ENCODE peak calls at places on chromosome 9, in eight cellular contexts. One of them, this sample, is unnamed. For H3K4me1, the result is how much of the 10 kb centered on the place peaks cover.

GRCh38 chr9:1939926-1940368 is 75.2 kb upstream of the SMARCA2 start:
- DNase-seq in mammary epithelial cell: peak
- DNase-seq in IMR-90: peak
- DNase-seq in lung: no peak
- DNase-seq in upper lobe of right lung: no peak
- DNase-seq in psoas muscle: no peak
- DNase-seq in heart right ventricle: no peak
- DNase-seq in A549: peak
- DNase-seq in this sample: no peak

GRCh38 chr9:112844771-112845542 is 45.7 kb downstream of the SLC46A2 start:
- DNase-seq in mammary epithelial cell: peak
- DNase-seq in heart right ventricle: peak
- DNase-seq in IMR-90: peak
- DNase-seq in psoas muscle: peak
- DNase-seq in lung: peak
- DNase-seq in A549: peak
- DNase-seq in upper lobe of right lung: peak
- DNase-seq in this sample: peak

GRCh38 chr9:95284152-95284551 is 33.4 kb downstream of the FANCC start:
- DNase-seq in upper lobe of right lung: no peak
- DNase-seq in IMR-90: peak
- DNase-seq in lung: no peak
- DNase-seq in psoas muscle: no peak
- DNase-seq in heart right ventricle: no peak
- DNase-seq in A549: no peak
- DNase-seq in mammary epithelial cell: no peak
- DNase-seq in this sample: no peak

GRCh38 chr9:79573697-79573976 is 1.9 kb downstream of the TLE4 start:
- DNase-seq in upper lobe of right lung: no peak
- DNase-seq in mammary epithelial cell: peak
- DNase-seq in psoas muscle: no peak
- DNase-seq in lung: no peak
- DNase-seq in IMR-90: no peak
- DNase-seq in heart right ventricle: no peak
- DNase-seq in A549: no peak
- DNase-seq in this sample: no peak

GRCh38 chr9:76876098-76876497 is 29.8 kb downstream of the PRUNE2 start:
- DNase-seq in heart right ventricle: no peak
- DNase-seq in psoas muscle: no peak
- DNase-seq in A549: no peak
- DNase-seq in lung: no peak
- DNase-seq in IMR-90: peak
- DNase-seq in upper lobe of right lung: no peak
- DNase-seq in mammary epithelial cell: no peak
- DNase-seq in this sample: no peak

GRCh38 chr9:36194326-36195000 is 3.7 kb downstream of the CLTA start:
- DNase-seq in A549: no peak
- DNase-seq in lung: no peak
- DNase-seq in psoas muscle: no peak
- DNase-seq in upper lobe of right lung: no peak
- DNase-seq in IMR-90: peak
- DNase-seq in mammary epithelial cell: peak
- DNase-seq in heart right ventricle: no peak
- DNase-seq in this sample: no peak

GRCh38 chr9:121852646-121853616 is 201.5 kb downstream of the DAB2IP start:
- DNase-seq in upper lobe of right lung: no peak
- DNase-seq in psoas muscle: peak
- DNase-seq in A549: no peak
- DNase-seq in lung: peak
- DNase-seq in mammary epithelial cell: no peak
- DNase-seq in IMR-90: peak
- DNase-seq in heart right ventricle: peak
- DNase-seq in this sample: no peak

GRCh38 chr9:121826711-121827110 is 175.3 kb downstream of the DAB2IP start:
- DNase-seq in mammary epithelial cell: no peak
- DNase-seq in upper lobe of right lung: peak
- DNase-seq in lung: no peak
- DNase-seq in IMR-90: no peak
- DNase-seq in psoas muscle: no peak
- DNase-seq in A549: no peak
- DNase-seq in heart right ventricle: no peak
- DNase-seq in this sample: no peak

GRCh38 chr9:34899535-34900158 is 58.4 kb upstream of the PHF24 start:
- DNase-seq in psoas muscle: peak
- DNase-seq in IMR-90: peak
- DNase-seq in heart right ventricle: peak
- DNase-seq in upper lobe of right lung: peak
- DNase-seq in lung: peak
- DNase-seq in A549: peak
- DNase-seq in mammary epithelial cell: peak
- DNase-seq in this sample: peak

GRCh38 chr9:113542741-113543140 is 79.2 kb downstream of the RGS3 start:
- DNase-seq in upper lobe of right lung: no peak
- DNase-seq in mammary epithelial cell: no peak
- DNase-seq in psoas muscle: no peak
- DNase-seq in A549: no peak
- DNase-seq in lung: no peak
- DNase-seq in IMR-90: no peak
- DNase-seq in heart right ventricle: no peak
- DNase-seq in this sample: no peak

GRCh38 chr9:93129286-93129685 is 4.8 kb downstream of the NINJ1 start:
- DNase-seq in upper lobe of right lung: no peak
- DNase-seq in IMR-90: no peak
- DNase-seq in psoas muscle: no peak
- DNase-seq in A549: no peak
- DNase-seq in lung: no peak
- DNase-seq in heart right ventricle: no peak
- DNase-seq in mammary epithelial cell: no peak
- DNase-seq in this sample: no peak

GRCh38 chr9:124012368-124013262 is 1.0 kb downstream of the LHX2 start:
- DNase-seq in A549: no peak
- DNase-seq in upper lobe of right lung: no peak
- DNase-seq in psoas muscle: no peak
- DNase-seq in mammary epithelial cell: no peak
- DNase-seq in lung: no peak
- DNase-seq in heart right ventricle: no peak
- DNase-seq in IMR-90: no peak
- DNase-seq in this sample: no peak
- H3K27ac ChIP-seq in A549: no peak
- H3K27ac ChIP-seq in upper lobe of right lung: no peak
- H3K27ac ChIP-seq in psoas muscle: no peak
- H3K27ac ChIP-seq in mammary epithelial cell: no peak
- H3K27ac ChIP-seq in lung: no peak
- H3K27ac ChIP-seq in heart right ventricle: no peak
- H3K27ac ChIP-seq in IMR-90: no peak
- H3K27ac ChIP-seq in this sample: no peak

GRCh38 chr9:81414836-81415235 is 274.5 kb downstream of the TLE1 start:
- DNase-seq in psoas muscle: no peak
- DNase-seq in mammary epithelial cell: no peak
- DNase-seq in IMR-90: no peak
- DNase-seq in heart right ventricle: no peak
- DNase-seq in lung: no peak
- DNase-seq in upper lobe of right lung: no peak
- DNase-seq in A549: no peak
- DNase-seq in this sample: no peak
- H3K4me1 ChIP-seq in psoas muscle: under half
- H3K4me1 ChIP-seq in mammary epithelial cell: under half
- H3K4me1 ChIP-seq in IMR-90: under half
- H3K4me1 ChIP-seq in heart right ventricle: under half
- H3K4me1 ChIP-seq in lung: under half
- H3K4me1 ChIP-seq in upper lobe of right lung: under half
- H3K4me1 ChIP-seq in A549: under half
- H3K4me1 ChIP-seq in this sample: under half

GRCh38 chr9:126398403-126399058 is 71.9 kb downstream of the MVB12B start:
- DNase-seq in psoas muscle: peak
- DNase-seq in A549: peak
- DNase-seq in upper lobe of right lung: peak
- DNase-seq in lung: peak
- DNase-seq in heart right ventricle: peak
- DNase-seq in IMR-90: peak
- DNase-seq in mammary epithelial cell: peak
- DNase-seq in this sample: peak
- TF ChIP-seq CTCF in psoas muscle: peak
- TF ChIP-seq CTCF in A549: peak
- TF ChIP-seq CTCF in upper lobe of right lung: peak
- TF ChIP-seq CTCF in lung: peak
- TF ChIP-seq CTCF in heart right ventricle: peak
- TF ChIP-seq CTCF in IMR-90: peak
- TF ChIP-seq CTCF in mammary epithelial cell: peak
- TF ChIP-seq CTCF in this sample: peak

GRCh38 chr9:130766904-130767262 is 68.2 kb upstream of the ABL1 start:
- DNase-seq in psoas muscle: no peak
- DNase-seq in heart right ventricle: no peak
- DNase-seq in IMR-90: no peak
- DNase-seq in upper lobe of right lung: no peak
- DNase-seq in mammary epithelial cell: no peak
- DNase-seq in lung: no peak
- DNase-seq in A549: no peak
- DNase-seq in this sample: no peak
- H3K27ac ChIP-seq in psoas muscle: peak
- H3K27ac ChIP-seq in heart right ventricle: no peak
- H3K27ac ChIP-seq in IMR-90: no peak
- H3K27ac ChIP-seq in upper lobe of right lung: peak
- H3K27ac ChIP-seq in mammary epithelial cell: no peak
- H3K27ac ChIP-seq in lung: no peak
- H3K27ac ChIP-seq in A549: no peak
- H3K27ac ChIP-seq in this sample: no peak

GRCh38 chr9:91308144-91308543 is 53.6 kb downstream of the AUH start:
- DNase-seq in IMR-90: no peak
- DNase-seq in psoas muscle: no peak
- DNase-seq in mammary epithelial cell: no peak
- DNase-seq in upper lobe of right lung: no peak
- DNase-seq in lung: no peak
- DNase-seq in heart right ventricle: no peak
- DNase-seq in A549: no peak
- DNase-seq in this sample: no peak
- H3K4me1 ChIP-seq in IMR-90: under half
- H3K4me1 ChIP-seq in psoas muscle: under half
- H3K4me1 ChIP-seq in mammary epithelial cell: under half
- H3K4me1 ChIP-seq in upper lobe of right lung: under half
- H3K4me1 ChIP-seq in lung: under half
- H3K4me1 ChIP-seq in heart right ventricle: under half
- H3K4me1 ChIP-seq in A549: under half
- H3K4me1 ChIP-seq in this sample: under half

GRCh38 chr9:22009563-22009867 is 410 bp upstream of the CDKN2B start:
- DNase-seq in IMR-90: no peak
- DNase-seq in mammary epithelial cell: no peak
- DNase-seq in heart right ventricle: no peak
- DNase-seq in upper lobe of right lung: no peak
- DNase-seq in A549: no peak
- DNase-seq in psoas muscle: no peak
- DNase-seq in lung: no peak
- DNase-seq in this sample: no peak
- TF ChIP-seq CTCF in IMR-90: peak
- TF ChIP-seq CTCF in mammary epithelial cell: no peak
- TF ChIP-seq CTCF in heart right ventricle: no peak
- TF ChIP-seq CTCF in upper lobe of right lung: peak
- TF ChIP-seq CTCF in A549: no peak
- TF ChIP-seq CTCF in psoas muscle: peak
- TF ChIP-seq CTCF in lung: no peak
- TF ChIP-seq CTCF in this sample: no peak